ENCODE peak calls at places on chromosomes 3 and 15, in four cellular contexts. D, O, U and A are unnamed samples.

GRCh38 chr15:84079885-84080777 is 155.4 kb upstream of the GOLGA6L4 start:
- DNase-seq in D (peak; percentile 18), O (peak; percentile 70), U (peak; percentile 18), A (no peak)

GRCh38 chr15:75008249-75009017 is 13.1 kb downstream of the SCAMP5 start:
- DNase-seq in D (no peak), O (no peak), U (no peak), A (no peak)

GRCh38 chr3:113847664-113848461 is 9.3 kb downstream of the GRAMD1C start:
- DNase-seq in D (no peak), O (peak; percentile 12), U (no peak), A (no peak)

GRCh38 chr3:23984934-23985333 is 39.8 kb downstream of the NR1D2 start:
- DNase-seq in D (no peak), O (no peak), U (no peak), A (no peak)

GRCh38 chr3:17195856-17196604 is 311.3 kb downstream of the PLCL2 start:
- DNase-seq in D (peak; percentile 61), O (no peak), U (no peak), A (no peak)

GRCh38 chr3:188720215-188720614 is 451.6 kb upstream of the TPRG1 start:
- DNase-seq in D (no peak), O (no peak), U (no peak), A (no peak)

GRCh38 chr3:81451140-81451539 is 310.3 kb downstream of the GBE1 start:
- DNase-seq in D (no peak), O (no peak), U (no peak), A (no peak)

GRCh38 chr3:128559486-128560225 is 66.7 kb upstream of the GATA2 start:
- DNase-seq in D (no peak), O (no peak), U (no peak), A (no peak)

GRCh38 chr3:185423178-185423577 is 60.2 kb downstream of the MAP3K13 start:
- DNase-seq in D (peak; percentile 20), O (no peak), U (no peak), A (no peak)

GRCh38 chr3:108548304-108548703 is 37.9 kb upstream of the MYH15 start:
- DNase-seq in D (peak; percentile 42), O (no peak), U (no peak), A (no peak)

GRCh38 chr3:144636833-144637232 is 665.2 kb downstream of the DIPK2A start:
- DNase-seq in D (no peak), O (peak; percentile 30), U (no peak), A (no peak)

GRCh38 chr15:47432831-47433230 is 284.5 kb upstream of the SEMA6D start:
- DNase-seq in D (no peak), O (no peak), U (no peak), A (no peak)

GRCh38 chr3:101081990-101082389 is 88.8 kb upstream of the ABI3BP start:
- DNase-seq in D (peak; percentile 14), O (no peak), U (no peak), A (no peak)

GRCh38 chr3:144079634-144080033 is 108.0 kb downstream of the DIPK2A start:
- DNase-seq in D (no peak), O (no peak), U (no peak), A (no peak)

GRCh38 chr3:123546133-123546755 is 38.6 kb downstream of the HACD2 start:
- DNase-seq in D (peak; percentile 54), O (no peak), U (no peak), A (no peak)

GRCh38 chr3:56810912-56811544 is 9.3 kb upstream of the ARHGEF3 start:
- DNase-seq in D (no peak), O (no peak), U (no peak), A (no peak)

GRCh38 chr3:74067296-74067695 is 442.6 kb upstream of the PDZRN3 start:
- DNase-seq in D (peak; percentile 2), O (no peak), U (no peak), A (no peak)

GRCh38 chr3:53880396-53881345 is 1.3 kb downstream of the ACTR8 start:
- DNase-seq in D (peak; percentile 33), O (no peak), U (no peak), A (no peak)

GRCh38 chr3:16113704-16114103 is 60.8 kb upstream of the GALNT15 start:
- DNase-seq in D (peak; percentile 34), O (no peak), U (no peak), A (no peak)

GRCh38 chr3:128094295-128095151 is 29.1 kb downstream of the RUVBL1 start:
- DNase-seq in D (no peak), O (no peak), U (no peak), A (no peak)

GRCh38 chr3:153163349-153164008 is 1.5 kb downstream of the RAP2B start:
- DNase-seq in D (peak; percentile 45), O (peak; percentile 10), U (no peak), A (no peak)

GRCh38 chr15:85488997-85489396 is 108.6 kb downstream of the AKAP13 start:
- DNase-seq in D (no peak), O (no peak), U (no peak), A (no peak)